ENCODE peak calls at places on chromosome 17, in four cellular contexts. One of them, this sample, is unnamed.

GRCh38 chr17:69471406-69471805 is 56.9 kb downstream of the MAP2K6 start:
- DNase-seq in uterus: no peak
- DNase-seq in IMR-90: no peak
- DNase-seq in stomach: no peak
- DNase-seq in this sample: no peak

GRCh38 chr17:692116-692515 is 22.5 kb downstream of the VPS53 start:
- DNase-seq in uterus: no peak
- DNase-seq in IMR-90: peak; percentile 89
- DNase-seq in stomach: no peak
- DNase-seq in this sample: no peak

GRCh38 chr17:82684207-82684903 is 14.1 kb downstream of the RAB40B start:
- DNase-seq in uterus: no peak
- DNase-seq in IMR-90: no peak
- DNase-seq in stomach: peak; percentile 61
- DNase-seq in this sample: no peak

GRCh38 chr17:51430581-51430980 is 170.2 kb downstream of the UTP18 start:
- DNase-seq in uterus: no peak
- DNase-seq in IMR-90: no peak
- DNase-seq in stomach: no peak
- DNase-seq in this sample: no peak

GRCh38 chr17:32489320-32490100 is 2.7 kb downstream of the CDK5R1 start:
- DNase-seq in uterus: no peak
- DNase-seq in IMR-90: no peak
- DNase-seq in stomach: no peak
- DNase-seq in this sample: no peak

GRCh38 chr17:77644981-77645380 is 313.5 kb upstream of the TNRC6C start:
- DNase-seq in uterus: no peak
- DNase-seq in IMR-90: no peak
- DNase-seq in stomach: no peak
- DNase-seq in this sample: peak; percentile 50

GRCh38 chr17:9928601-9929341 is 23.7 kb upstream of the RCVRN start:
- DNase-seq in uterus: peak; percentile 56
- DNase-seq in IMR-90: peak; percentile 96
- DNase-seq in stomach: no peak
- DNase-seq in this sample: no peak

GRCh38 chr17:50986989-50987660 is 121.0 kb upstream of the TOB1 start:
- DNase-seq in uterus: no peak
- DNase-seq in IMR-90: peak; percentile 79
- DNase-seq in stomach: no peak
- DNase-seq in this sample: no peak

GRCh38 chr17:7327501-7327900 is 1.6 kb downstream of the NEURL4 start:
- DNase-seq in uterus: no peak
- DNase-seq in IMR-90: no peak
- DNase-seq in stomach: no peak
- DNase-seq in this sample: no peak
- TF ChIP-seq POLR2A in uterus: no peak
- TF ChIP-seq POLR2A in IMR-90: no peak
- TF ChIP-seq POLR2A in stomach: no peak
- TF ChIP-seq POLR2A in this sample: no peak

GRCh38 chr17:46192484-46193245 is 564 bp downstream of the KANSL1 start:
- DNase-seq in uterus: peak; percentile 75
- DNase-seq in IMR-90: peak; percentile 54
- DNase-seq in stomach: peak; percentile 57
- DNase-seq in this sample: peak; percentile 85

GRCh38 chr17:46191332-46192210 is 1.7 kb downstream of the KANSL1 start:
- DNase-seq in uterus: no peak
- DNase-seq in IMR-90: no peak
- DNase-seq in stomach: no peak
- DNase-seq in this sample: peak; percentile 36

GRCh38 chr17:46193246-46193625 is at the start of gene KANSL1:
- DNase-seq in uterus: peak; percentile 89
- DNase-seq in IMR-90: peak; percentile 87
- DNase-seq in stomach: peak; percentile 85
- DNase-seq in this sample: peak; percentile 95

GRCh38 chr17:46190763-46191162 is 2.5 kb downstream of the KANSL1 start:
- DNase-seq in uterus: no peak
- DNase-seq in IMR-90: peak; percentile 11
- DNase-seq in stomach: no peak
- DNase-seq in this sample: no peak

DNA sequence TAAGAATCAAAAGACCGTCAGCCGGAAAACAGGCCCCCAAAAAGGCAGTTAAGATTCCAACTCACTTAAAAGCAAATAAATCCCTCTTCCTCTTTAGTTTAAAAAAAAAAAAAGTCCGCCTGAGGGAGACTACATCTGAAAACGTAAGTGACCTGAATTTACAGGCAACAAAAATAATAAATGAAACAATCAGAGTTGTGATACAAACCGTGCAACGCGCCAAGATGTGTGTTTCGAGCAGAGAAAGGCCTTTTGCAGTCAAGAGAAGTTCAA is 1.1 kb downstream of the KANSL1 start:
- DNase-seq in uterus: no peak
- DNase-seq in IMR-90: no peak
- DNase-seq in stomach: no peak
- DNase-seq in this sample: no peak
- H3K4me1 ChIP-seq in uterus: peaks cover 11% of the 10 kb centered on the region
- H3K4me1 ChIP-seq in IMR-90: peaks cover 8% of the 10 kb centered on the region
- H3K4me1 ChIP-seq in stomach: peaks cover 42% of the 10 kb centered on the region
- H3K4me1 ChIP-seq in this sample: peaks cover 40% of the 10 kb centered on the region

DNA sequence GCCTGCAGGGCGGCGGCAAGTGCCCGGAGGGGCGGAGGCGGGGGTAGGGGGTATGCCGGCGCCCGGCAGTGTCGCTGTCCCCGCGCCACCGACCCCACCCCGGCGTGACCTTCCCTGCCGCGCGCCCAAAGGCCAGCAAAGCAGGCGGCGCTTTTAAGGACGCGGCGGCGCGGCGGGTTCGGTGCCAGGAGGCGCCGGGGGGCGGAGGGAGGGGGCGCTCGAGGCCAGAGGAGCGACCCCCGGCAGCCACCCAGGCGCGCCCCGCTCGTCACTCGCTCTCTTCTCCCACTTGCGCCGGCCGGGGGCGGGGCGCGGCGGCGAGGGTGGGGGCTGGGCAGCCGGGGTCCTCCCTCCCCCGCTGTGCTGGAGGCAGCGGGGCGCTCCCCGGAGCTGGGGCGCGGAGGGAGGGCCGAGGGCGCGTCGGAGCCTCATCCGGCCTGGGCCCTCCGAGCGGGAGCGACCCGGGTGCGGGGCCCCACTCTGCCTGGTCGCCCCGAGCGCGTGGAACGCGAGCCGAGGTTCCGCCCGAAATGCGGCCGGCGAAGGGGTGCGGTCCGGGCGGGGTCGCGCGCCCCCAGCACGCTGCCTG is 8.5 kb upstream of the BAHCC1 start:
- DNase-seq in uterus: peak; percentile 72
- DNase-seq in IMR-90: no peak
- DNase-seq in stomach: peak; percentile 56
- DNase-seq in this sample: peak; percentile 93
- H3K27ac ChIP-seq in uterus: peak overlapping the region; percentile 90
- H3K27ac ChIP-seq in IMR-90: peak overlapping the region; percentile 88
- H3K27ac ChIP-seq in stomach: peak overlapping the region; percentile 93
- H3K27ac ChIP-seq in this sample: peak overlapping the region; percentile 96

GRCh38 chr17:64994281-64994680 is 62.3 kb downstream of the GNA13 start:
- DNase-seq in uterus: no peak
- DNase-seq in IMR-90: no peak
- DNase-seq in stomach: no peak
- DNase-seq in this sample: no peak
- TF ChIP-seq POLR2A in uterus: no peak
- TF ChIP-seq POLR2A in IMR-90: no peak
- TF ChIP-seq POLR2A in stomach: no peak
- TF ChIP-seq POLR2A in this sample: no peak

GRCh38 chr17:76275382-76276068 is 10.4 kb downstream of the UBALD2 start:
- DNase-seq in uterus: no peak
- DNase-seq in IMR-90: no peak
- DNase-seq in stomach: no peak
- DNase-seq in this sample: peak; percentile 82

GRCh38 chr17:76274559-76274956 is 9.4 kb downstream of the UBALD2 start:
- DNase-seq in uterus: no peak
- DNase-seq in IMR-90: no peak
- DNase-seq in stomach: no peak
- DNase-seq in this sample: no peak

GRCh38 chr17:76273435-76273921 is 8.3 kb downstream of the UBALD2 start:
- DNase-seq in uterus: no peak
- DNase-seq in IMR-90: no peak
- DNase-seq in stomach: no peak
- DNase-seq in this sample: peak; percentile 70

GRCh38 chr17:76272541-76273434 is 7.6 kb downstream of the UBALD2 start:
- DNase-seq in uterus: no peak
- DNase-seq in IMR-90: no peak
- DNase-seq in stomach: no peak
- DNase-seq in this sample: no peak

DNA sequence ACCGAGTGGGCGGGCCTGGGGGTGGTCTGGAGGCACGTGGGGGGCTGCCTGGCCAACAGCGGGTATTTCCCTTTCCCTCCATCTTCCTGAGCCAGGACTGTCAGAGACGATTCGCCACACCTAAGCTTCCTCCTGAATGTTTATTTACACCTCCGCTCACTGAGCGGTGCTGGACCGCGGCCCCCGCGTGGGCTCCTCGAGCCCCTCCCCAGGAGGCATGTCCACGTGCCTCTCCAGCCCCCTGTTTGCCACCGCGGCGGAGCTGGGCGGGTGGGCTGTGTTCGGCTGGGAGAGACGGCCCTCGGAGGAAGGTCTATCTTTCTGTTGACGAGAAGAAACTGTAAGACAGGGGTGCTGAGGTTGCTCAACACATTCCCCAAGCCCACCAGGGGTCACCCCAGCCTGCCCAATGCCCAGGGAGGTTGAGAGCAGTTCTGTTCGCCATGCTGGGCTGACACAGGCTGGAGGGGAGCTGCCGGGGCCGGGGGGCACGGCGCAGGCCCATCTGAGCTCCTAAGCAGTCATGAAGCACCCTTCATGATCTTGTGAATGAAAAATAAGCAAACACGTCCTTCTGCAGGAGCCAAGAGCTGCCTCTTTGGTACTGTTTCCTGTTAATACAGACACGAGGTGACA is 8.9 kb downstream of the UBALD2 start:
- DNase-seq in uterus: no peak
- DNase-seq in IMR-90: no peak
- DNase-seq in stomach: no peak
- DNase-seq in this sample: peak; percentile 82
- H3K4me1 ChIP-seq in uterus: no peaks in the 10 kb centered on the region
- H3K4me1 ChIP-seq in IMR-90: peaks cover 7% of the 10 kb centered on the region
- H3K4me1 ChIP-seq in stomach: peaks cover 58% of the 10 kb centered on the region
- H3K4me1 ChIP-seq in this sample: peaks cover 55% of the 10 kb centered on the region

GRCh38 chr17:42276609-42277341 is 584 bp upstream of the STAT5B start:
- DNase-seq in uterus: peak; percentile 79
- DNase-seq in IMR-90: peak; percentile 88
- DNase-seq in stomach: peak; percentile 74
- DNase-seq in this sample: peak; percentile 89

GRCh38 chr17:42274812-42275526 is 1.2 kb downstream of the STAT5B start:
- DNase-seq in uterus: no peak
- DNase-seq in IMR-90: no peak
- DNase-seq in stomach: no peak
- DNase-seq in this sample: no peak

GRCh38 chr17:42275527-42276358 is 448 bp downstream of the STAT5B start:
- DNase-seq in uterus: peak; percentile 54
- DNase-seq in IMR-90: peak; percentile 59
- DNase-seq in stomach: no peak
- DNase-seq in this sample: peak; percentile 58

GRCh38 chr17:42276359-42276608 is at the start of gene STAT5B:
- DNase-seq in uterus: peak; percentile 74
- DNase-seq in IMR-90: peak; percentile 55
- DNase-seq in stomach: peak; percentile 80
- DNase-seq in this sample: peak; percentile 96

DNA sequence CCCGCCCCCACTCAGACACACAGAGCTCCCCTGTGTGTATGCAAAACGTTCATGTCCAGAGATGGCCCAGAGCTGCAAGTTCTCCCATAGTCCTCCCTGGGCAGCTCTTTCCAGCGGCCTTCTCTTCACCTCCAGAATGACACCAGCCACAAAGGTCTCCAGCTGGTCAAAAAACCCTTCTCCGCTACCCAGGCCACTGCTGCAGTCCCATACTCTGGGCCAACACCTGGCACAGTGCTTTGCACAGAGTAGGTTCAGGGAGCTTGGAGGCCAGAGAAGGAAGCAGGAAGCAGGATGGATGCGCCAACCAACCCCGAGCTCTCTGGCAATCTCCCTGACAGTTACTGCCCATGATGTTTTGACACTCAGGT is 1.1 kb upstream of the STAT5B start:
- DNase-seq in uterus: no peak
- DNase-seq in IMR-90: no peak
- DNase-seq in stomach: no peak
- DNase-seq in this sample: peak; percentile 22
- H3K27ac ChIP-seq in uterus: peak overlapping the region; percentile 96
- H3K27ac ChIP-seq in IMR-90: no peak overlapping the region
- H3K27ac ChIP-seq in stomach: peak overlapping the region; percentile 93
- H3K27ac ChIP-seq in this sample: no peak overlapping the region

DNA sequence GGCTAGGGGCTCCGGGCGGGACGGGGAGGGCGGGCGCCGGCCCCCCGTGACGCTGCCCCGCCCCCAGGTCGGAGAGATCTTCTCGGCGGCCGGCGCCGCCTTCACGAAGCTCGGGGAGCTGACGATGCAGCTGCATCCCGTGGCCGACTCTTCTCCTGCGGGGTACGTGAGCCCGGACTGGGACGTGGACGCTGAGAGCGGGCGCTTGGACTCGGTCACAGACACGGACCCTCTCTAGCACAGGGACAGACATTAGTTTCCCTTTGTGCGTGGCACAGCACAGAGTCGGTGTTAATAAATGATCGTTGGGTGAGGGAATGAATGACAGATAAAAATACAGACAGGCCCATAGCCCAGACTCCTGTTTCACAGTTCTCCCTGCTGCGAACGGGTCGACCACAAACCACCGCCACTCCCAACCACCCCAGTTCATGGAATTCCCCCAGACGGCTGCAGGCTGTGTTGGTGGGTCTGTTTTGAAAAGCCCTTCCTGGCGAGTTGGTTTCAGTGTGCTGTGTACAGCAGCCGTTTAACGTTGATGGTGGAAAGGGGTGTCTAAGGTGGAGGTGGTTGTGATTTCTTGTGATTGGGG is 2.7 kb downstream of the RNASEK start:
- DNase-seq in uterus: no peak
- DNase-seq in IMR-90: peak; percentile 66
- DNase-seq in stomach: no peak
- DNase-seq in this sample: peak; percentile 49
- TF ChIP-seq POLR2A in uterus: peak; percentile 59
- TF ChIP-seq POLR2A in IMR-90: peak; percentile 77
- TF ChIP-seq POLR2A in stomach: peak; percentile 28
- TF ChIP-seq POLR2A in this sample: peak; percentile 73

DNA sequence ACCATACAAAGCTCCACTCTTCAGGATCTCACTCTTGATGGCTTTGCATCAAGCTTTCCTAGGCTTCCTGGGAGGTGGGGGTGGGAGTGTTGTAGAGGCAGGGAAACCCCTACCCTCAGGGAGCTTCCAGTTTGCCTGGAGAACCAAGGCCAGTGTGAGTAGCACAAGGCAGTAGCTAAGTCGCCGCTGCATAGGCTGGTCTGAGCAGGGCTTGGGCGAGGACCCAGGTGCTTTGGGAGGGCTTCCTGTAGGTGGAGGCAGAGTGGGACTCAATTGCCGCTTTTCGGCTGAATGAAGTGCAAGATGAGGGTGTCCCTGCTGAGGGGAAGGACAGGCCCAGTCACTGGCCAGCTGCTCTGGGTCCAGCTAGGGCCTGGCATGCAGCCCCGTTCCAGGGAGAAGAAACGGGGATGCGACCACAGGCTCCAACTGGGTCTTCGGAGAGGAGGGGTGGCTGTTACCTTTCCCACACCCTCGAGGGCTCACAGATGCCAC is 3.9 kb downstream of the CD79B start:
- DNase-seq in uterus: no peak
- DNase-seq in IMR-90: no peak
- DNase-seq in stomach: no peak
- DNase-seq in this sample: no peak
- H3K4me1 ChIP-seq in uterus: no peaks in the 10 kb centered on the region
- H3K4me1 ChIP-seq in IMR-90: no peaks in the 10 kb centered on the region
- H3K4me1 ChIP-seq in stomach: no peaks in the 10 kb centered on the region
- H3K4me1 ChIP-seq in this sample: peaks cover 24% of the 10 kb centered on the region